ENCODE peak calls at places on chromosomes 11 and 22, in nine cellular contexts. Q is GM23338, U is HCT116, B is GM23248, Z is PC-3, C is neural progenitor cell, M is hepatocyte, X is SK-N-SH, D is MM.1S. H is an unnamed sample.

GRCh38 chr11:59141673-59142460 is 789 bp upstream of the FAM111A start:
- DNase-seq in Q (peak), U (no peak), B (peak), Z (peak), C (no peak), M (no peak), X (no peak), D (no peak), H (no peak)

GRCh38 chr11:57340228-57340627 is 2.1 kb downstream of the P2RX3 start:
- DNase-seq in Q (peak), U (no peak), B (peak), Z (peak), C (peak), M (peak), X (peak), D (no peak), H (no peak)

GRCh38 chr11:74534216-74534615 is 40.7 kb upstream of the LIPT2 start:
- DNase-seq in Q (peak), U (no peak), B (no peak), Z (no peak), C (peak), M (no peak), X (no peak), D (no peak), H (no peak)

GRCh38 chr22:42356547-42356946 is 75.7 kb downstream of the NFAM1 start:
- DNase-seq in Q (no peak), U (no peak), B (no peak), Z (no peak), C (no peak), M (no peak), X (no peak), D (no peak), H (peak)

GRCh38 chr22:42345458-42345857 is 75.0 kb upstream of the TCF20 start:
- DNase-seq in Q (no peak), U (no peak), B (no peak), Z (no peak), C (no peak), M (no peak), X (no peak), D (no peak), H (no peak)

GRCh38 chr22:19018256-19018655 is 82.2 kb upstream of the PRODH start:
- DNase-seq in Q (no peak), U (no peak), B (no peak), Z (no peak), C (no peak), M (no peak), X (no peak), D (no peak), H (no peak)

GRCh38 chr11:26137651-26138050 is 194.3 kb upstream of the ANO3 start:
- DNase-seq in Q (no peak), U (no peak), B (peak), Z (no peak), C (no peak), M (no peak), X (no peak), D (no peak), H (no peak)

GRCh38 chr11:124152770-124153407 is 30.3 kb upstream of the OR10D3 start:
- DNase-seq in Q (no peak), U (no peak), B (no peak), Z (no peak), C (no peak), M (no peak), X (no peak), D (no peak), H (no peak)

GRCh38 chr22:22384668-22385244 is 123.8 kb downstream of the ZNF280B start:
- DNase-seq in Q (no peak), U (no peak), B (no peak), Z (no peak), C (no peak), M (no peak), X (no peak), D (no peak), H (no peak)

GRCh38 chr11:116879789-116880402 is 42.5 kb upstream of the APOA1 start:
- DNase-seq in Q (peak), U (peak), B (peak), Z (peak), C (peak), M (peak), X (peak), D (peak), H (peak)

GRCh38 chr11:100863080-100863581 is 176.0 kb downstream of the ARHGAP42 start:
- DNase-seq in Q (peak), U (no peak), B (peak), Z (peak), C (peak), M (peak), X (no peak), D (peak), H (no peak)

GRCh38 chr22:45673482-45674175 is 2.0 kb downstream of the ATXN10 start:
- DNase-seq in Q (no peak), U (no peak), B (no peak), Z (no peak), C (no peak), M (no peak), X (no peak), D (no peak), H (no peak)
- TF ChIP-seq EZH2phosphoT487 in Q (no peak), U (no peak), B (no peak), Z (no peak), C (no peak), M (no peak), X (no peak), D (no peak), H (no peak)

GRCh38 chr11:2914475-2915195 is 14.6 kb downstream of the PHLDA2 start:
- DNase-seq in Q (no peak), U (no peak), B (no peak), Z (no peak), C (no peak), M (no peak), X (peak), D (no peak), H (no peak)
- TF ChIP-seq EZH2phosphoT487 in Q (no peak), U (no peak), B (no peak), Z (no peak), C (no peak), M (no peak), X (no peak), D (no peak), H (no peak)

DNA sequence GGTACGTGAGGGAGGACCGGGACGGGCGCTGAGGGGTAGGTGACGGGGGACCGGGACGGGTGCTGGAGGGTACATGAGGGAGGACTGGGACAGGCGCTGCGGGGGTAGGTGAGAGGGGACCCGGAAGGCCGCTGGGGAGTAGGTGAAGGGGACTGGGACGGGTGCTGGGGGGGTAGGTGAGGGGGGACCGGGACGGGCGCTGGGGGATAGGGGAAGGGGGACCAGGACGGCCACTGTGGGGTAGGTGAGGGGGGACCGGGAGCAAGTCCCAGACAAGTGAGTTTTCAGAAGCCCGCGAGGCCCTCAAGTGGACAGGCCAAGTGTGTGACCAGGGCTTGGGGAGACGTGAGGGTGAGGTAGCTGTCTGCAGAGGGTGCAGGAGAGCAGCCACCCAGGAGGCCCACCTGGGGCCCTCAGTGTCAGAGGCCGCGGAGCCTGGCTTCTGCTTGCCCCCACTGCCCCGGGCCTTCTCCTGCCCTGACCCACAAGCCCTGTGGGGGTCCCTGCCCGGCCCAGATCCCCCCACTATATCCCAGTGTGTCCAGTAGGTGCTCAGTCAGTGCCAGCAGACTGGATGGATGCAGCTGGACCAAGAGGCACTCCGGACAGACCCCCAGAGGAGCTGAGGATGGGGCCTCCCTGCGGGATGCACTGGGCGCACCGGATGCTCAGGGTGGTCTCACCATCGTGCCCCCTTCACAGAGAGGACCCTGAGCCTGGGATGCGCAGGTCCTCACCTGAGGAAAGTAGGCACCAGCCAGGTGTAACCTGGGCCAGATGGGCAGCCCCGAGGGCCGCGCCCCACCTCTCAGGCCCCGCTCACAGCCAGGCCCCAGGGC is 44.2 kb upstream of the TH start:
- DNase-seq in Q (no peak), U (no peak), B (no peak), Z (no peak), C (no peak), M (no peak), X (peak), D (no peak), H (no peak)
- TF ChIP-seq EZH2phosphoT487 in Q (no peak), U (no peak), B (no peak), Z (no peak), C (no peak), M (no peak), X (no peak), D (no peak), H (no peak)

DNA sequence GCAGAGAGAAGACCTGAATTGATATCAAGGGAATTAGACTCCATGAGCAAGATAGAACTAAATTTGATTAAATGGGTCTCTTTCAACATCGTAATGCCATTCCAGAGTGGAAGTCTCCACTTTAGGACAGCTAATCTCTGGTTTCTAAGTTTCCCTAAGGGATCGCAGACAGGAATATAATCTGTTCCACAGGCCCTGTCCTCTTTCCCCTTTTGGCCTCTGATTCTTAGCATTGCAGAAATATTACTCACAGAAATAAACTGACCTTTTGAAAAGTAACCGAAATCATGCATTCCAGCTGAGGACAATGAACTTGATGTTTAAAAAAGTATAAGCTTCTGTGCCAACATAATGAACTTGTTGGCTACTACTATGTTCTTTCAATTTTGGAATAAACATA is 227.8 kb downstream of the ETS1 start:
- DNase-seq in Q (no peak), U (no peak), B (peak), Z (no peak), C (no peak), M (no peak), X (no peak), D (no peak), H (no peak)
- TF ChIP-seq EZH2phosphoT487 in Q (no peak), U (no peak), B (no peak), Z (no peak), C (no peak), M (no peak), X (no peak), D (no peak), H (no peak)

GRCh38 chr22:47090591-47091240 is 328.3 kb downstream of the TBC1D22A start:
- DNase-seq in Q (peak), U (no peak), B (peak), Z (no peak), C (peak), M (peak), X (no peak), D (no peak), H (no peak)
- TF ChIP-seq EZH2phosphoT487 in Q (no peak), U (no peak), B (no peak), Z (no peak), C (no peak), M (no peak), X (no peak), D (no peak), H (no peak)

GRCh38 chr11:65584102-65584501 is 8.2 kb downstream of the EHBP1L1 start:
- DNase-seq in Q (no peak), U (no peak), B (no peak), Z (no peak), C (no peak), M (no peak), X (no peak), D (no peak), H (no peak)

GRCh38 chr11:65586247-65586630 is 9.4 kb downstream of the KCNK7 start:
- DNase-seq in Q (no peak), U (no peak), B (no peak), Z (no peak), C (no peak), M (no peak), X (peak), D (no peak), H (no peak)

GRCh38 chr11:65585396-65586246 is 9.8 kb downstream of the EHBP1L1 start:
- DNase-seq in Q (peak), U (no peak), B (no peak), Z (no peak), C (no peak), M (no peak), X (peak), D (no peak), H (no peak)

GRCh38 chr11:65583589-65583988 is 7.7 kb downstream of the EHBP1L1 start:
- DNase-seq in Q (no peak), U (no peak), B (no peak), Z (no peak), C (no peak), M (no peak), X (no peak), D (no peak), H (no peak)

DNA sequence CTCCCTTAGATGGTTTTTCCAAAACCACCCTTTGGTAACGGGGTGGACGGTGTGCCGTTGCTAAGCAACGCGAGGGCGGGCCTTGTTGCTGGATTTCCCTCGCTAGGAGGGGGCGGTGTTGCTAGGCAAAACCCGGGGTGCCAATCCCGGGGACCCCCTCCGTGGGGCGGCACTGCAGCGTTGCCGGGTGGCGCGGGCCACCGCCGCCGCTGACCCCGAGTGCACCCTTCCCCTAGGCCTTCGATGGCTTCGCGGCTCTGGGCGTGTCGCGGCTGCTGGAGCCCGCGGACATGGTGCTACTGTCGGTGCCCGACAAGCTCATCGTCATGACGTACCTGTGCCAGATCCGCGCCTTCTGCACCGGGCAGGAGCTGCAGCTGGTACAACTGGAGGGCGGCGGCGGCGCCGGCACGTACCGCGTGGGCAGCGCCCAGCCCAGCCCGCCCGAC is 8.9 kb downstream of the EHBP1L1 start:
- DNase-seq in Q (peak), U (no peak), B (no peak), Z (no peak), C (peak), M (no peak), X (peak), D (no peak), H (no peak)
- TF ChIP-seq EZH2phosphoT487 in Q (no peak), U (no peak), B (no peak), Z (no peak), C (no peak), M (no peak), X (no peak), D (no peak), H (no peak)

DNA sequence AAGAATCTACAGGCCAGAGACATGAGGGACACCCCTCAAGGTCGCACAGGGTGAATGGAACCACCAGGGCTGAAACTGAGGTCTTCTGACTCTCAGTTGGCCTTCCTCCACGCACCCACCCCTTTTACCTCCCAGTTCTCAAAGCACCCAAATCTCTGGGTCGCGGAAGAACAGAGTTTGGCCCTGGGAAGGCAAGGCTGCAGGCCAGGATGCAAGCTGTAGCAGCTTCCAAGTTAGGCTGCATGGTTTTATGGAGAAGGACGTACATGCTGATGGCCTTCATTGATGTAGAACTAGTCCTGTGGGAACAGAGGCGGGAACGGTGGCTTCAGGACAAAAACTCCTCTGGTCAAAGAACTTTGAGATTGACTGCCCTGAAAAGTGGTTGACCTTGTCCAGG is 143.5 kb upstream of the B3GAT1 start:
- DNase-seq in Q (no peak), U (no peak), B (no peak), Z (no peak), C (no peak), M (no peak), X (no peak), D (no peak), H (no peak)
- TF ChIP-seq EZH2phosphoT487 in Q (no peak), U (no peak), B (no peak), Z (no peak), C (no peak), M (no peak), X (no peak), D (no peak), H (no peak)

GRCh38 chr11:20688761-20689160 is 19.4 kb downstream of the NELL1 start:
- DNase-seq in Q (no peak), U (no peak), B (no peak), Z (no peak), C (no peak), M (no peak), X (no peak), D (no peak), H (no peak)
- TF ChIP-seq EZH2phosphoT487 in Q (no peak), U (no peak), B (no peak), Z (no peak), C (no peak), M (no peak), X (no peak), D (no peak), H (no peak)

GRCh38 chr11:17548444-17548843 is 1.4 kb downstream of the OTOG start:
- DNase-seq in Q (peak), U (no peak), B (peak), Z (no peak), C (peak), M (no peak), X (no peak), D (no peak), H (peak)
- TF ChIP-seq EZH2phosphoT487 in Q (no peak), U (no peak), B (no peak), Z (no peak), C (no peak), M (no peak), X (no peak), D (no peak), H (no peak)

DNA sequence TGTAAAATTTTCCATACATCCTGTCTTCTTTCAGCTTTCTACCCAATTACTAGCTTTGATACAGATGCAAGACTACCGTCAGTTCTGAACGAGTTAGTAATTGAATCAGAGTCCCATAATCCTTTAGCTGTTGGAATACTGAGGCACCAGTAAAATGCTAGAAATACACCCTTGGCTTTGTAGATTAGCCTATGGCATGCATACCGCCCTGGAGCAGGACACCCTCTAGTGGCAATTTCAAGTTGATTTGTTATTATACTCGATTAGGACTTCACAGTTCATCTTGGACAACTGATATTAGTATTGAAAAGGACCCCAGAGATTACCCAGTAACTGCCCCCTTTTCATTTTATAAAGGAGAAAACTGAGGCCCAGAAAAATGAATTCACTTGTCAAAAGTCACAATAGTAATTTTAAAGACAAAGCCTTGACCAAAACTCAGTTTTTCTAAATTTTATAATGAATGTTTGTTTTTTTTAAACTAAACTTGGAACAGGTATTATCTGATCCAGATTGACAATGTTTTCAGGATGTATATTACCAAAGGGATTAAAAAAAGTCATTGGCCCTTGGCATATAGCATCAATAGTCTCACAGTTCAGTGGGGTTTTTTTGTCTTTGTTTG is 72.6 kb downstream of the HIPK3 start:
- DNase-seq in Q (peak), U (peak), B (peak), Z (peak), C (peak), M (peak), X (peak), D (peak), H (peak)
- TF ChIP-seq EZH2phosphoT487 in Q (no peak), U (no peak), B (no peak), Z (no peak), C (no peak), M (no peak), X (no peak), D (no peak), H (no peak)